ENCODE peak calls at places on chromosomes 4 and X, in six cellular contexts. D is K562, I is H1, Z is GM12878, C is GM12891, R is HepG2. T is an unnamed sample.

GRCh38 chrX:53494427-53494826 is 60.3 kb upstream of the HSD17B10 start:
- DNase-seq in I (no peak), Z (no peak), D (peak; percentile 8), R (no peak), C (no peak), T (no peak)

GRCh38 chr4:120156115-120156718 is 89.6 kb upstream of the MAD2L1 start:
- DNase-seq in R (peak; percentile 58), Z (peak; percentile 7), D (peak; percentile 70), C (no peak), I (no peak), T (no peak)

GRCh38 chr4:153335665-153336064 is 8.8 kb upstream of the MND1 start:
- DNase-seq in Z (no peak), R (no peak), C (no peak), I (no peak), D (no peak), T (no peak)

GRCh38 chr4:177297781-177298391 is 11.8 kb upstream of the NEIL3 start:
- DNase-seq in I (no peak), Z (no peak), D (no peak), R (no peak), C (no peak), T (no peak)

GRCh38 chrX:121876316-121876715 is 828.9 kb downstream of the GLUD2 start:
- DNase-seq in D (no peak), R (no peak), Z (no peak), C (no peak), I (no peak), T (no peak)

GRCh38 chrX:40172169-40172979 is 74.6 kb upstream of the BCOR start:
- DNase-seq in Z (no peak), D (peak; percentile 94), C (no peak), I (peak; percentile 50), R (no peak), T (no peak)

GRCh38 chrX:3820170-3820569 is 106.7 kb upstream of the PRKX start:
- DNase-seq in I (no peak), Z (no peak), D (no peak), C (no peak), R (no peak), T (no peak)

GRCh38 chr4:119080721-119081541 is 54.7 kb upstream of the MYOZ2 start:
- DNase-seq in I (no peak), Z (no peak), R (peak; percentile 96), C (no peak), D (no peak), T (no peak)

GRCh38 chr4:84719115-84719514 is 136.2 kb downstream of the CDS1 start:
- DNase-seq in I (no peak), C (no peak), R (no peak), D (no peak), Z (no peak), T (no peak)

GRCh38 chr4:74189331-74190043 is 31.6 kb downstream of the MTHFD2L start:
- DNase-seq in C (no peak), R (peak; percentile 64), D (peak; percentile 70), I (no peak), Z (peak; percentile 25), T (no peak)

GRCh38 chr4:24408640-24409039 is 175.7 kb downstream of the DHX15 start:
- DNase-seq in R (no peak), C (no peak), Z (no peak), I (no peak), D (no peak), T (no peak)

GRCh38 chr4:88818650-88819470 is 121.2 kb upstream of the NAP1L5 start:
- DNase-seq in D (peak; percentile 47), C (no peak), I (peak; percentile 54), R (peak; percentile 56), Z (peak; percentile 15), T (no peak)

GRCh38 chr4:5500165-5500564 is 208.2 kb downstream of the EVC2 start:
- DNase-seq in D (no peak), Z (no peak), C (no peak), R (no peak), I (no peak), T (no peak)

GRCh38 chrX:150569155-150569477 is 695 bp downstream of the MTM1 start:
- DNase-seq in D (peak; percentile 56), Z (no peak), C (no peak), R (no peak), I (no peak), T (no peak)

GRCh38 chrX:37755073-37755472 is 24.8 kb upstream of the CYBB start:
- DNase-seq in Z (peak; percentile 67), C (no peak), D (peak; percentile 23), I (no peak), R (no peak), T (no peak)

GRCh38 chrX:16488959-16489358 is 161.0 kb upstream of the S100G start:
- DNase-seq in Z (no peak), R (no peak), C (no peak), I (no peak), D (no peak), T (no peak)

DNA sequence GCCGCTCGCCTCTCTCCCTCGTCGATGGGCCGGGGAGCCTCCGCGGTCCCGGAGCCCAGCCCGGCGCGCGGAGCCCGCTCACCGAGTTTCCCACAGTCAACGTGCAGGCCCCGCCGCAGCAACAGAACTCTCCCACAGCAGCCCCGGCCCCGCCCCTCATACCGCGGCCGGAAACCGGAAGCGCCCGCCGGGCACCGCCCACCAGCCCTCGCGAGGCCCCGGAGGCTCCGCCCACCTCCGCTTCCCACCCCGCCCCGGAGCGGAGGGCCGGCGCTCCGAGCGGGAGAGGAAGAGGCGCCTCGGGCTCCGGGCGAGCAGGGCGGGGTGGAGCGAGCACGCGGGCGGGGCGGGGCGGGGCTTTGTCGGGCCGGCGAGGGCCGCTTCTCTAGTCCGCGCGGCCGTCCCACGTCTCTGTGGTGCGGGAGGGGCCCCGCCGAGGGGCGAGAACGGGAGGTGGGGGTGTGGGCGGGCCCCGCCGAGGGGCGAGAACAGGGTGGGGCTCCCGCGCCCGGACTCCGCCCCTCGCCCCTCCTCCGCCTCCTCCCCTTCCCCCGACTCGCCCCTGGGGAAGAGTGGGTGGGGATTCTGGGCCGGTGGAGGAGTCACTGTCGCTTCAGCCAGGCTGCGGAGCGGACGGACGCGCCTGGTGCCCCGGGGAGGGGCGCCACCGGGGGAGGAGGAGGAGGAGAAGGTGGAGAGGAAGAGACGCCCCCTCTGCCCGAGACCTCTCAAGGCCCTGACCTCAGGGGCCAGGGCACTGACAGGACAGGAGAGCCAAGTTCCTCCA is at the start of the genes ABCD1 and BCAP31:
- DNase-seq in Z (peak; percentile 32), I (peak; percentile 87), C (peak; percentile 86), D (peak; percentile 90), R (peak; percentile 78), T (peak; percentile 82)
- TF ChIP-seq POLR2A in Z (peak; percentile 88), I (no peak), C (peak; percentile 31), D (peak; percentile 83), R (peak; percentile 94), T (peak; percentile 69)

GRCh38 chr4:77156533-77156911 is 485 bp upstream of the CCNG2 start:
- DNase-seq in I (peak; percentile 89), C (peak; percentile 81), Z (peak; percentile 98), R (peak; percentile 99), D (peak; percentile 98), T (peak; percentile 84)

GRCh38 chr4:77158487-77158861 is 1.5 kb downstream of the CCNG2 start:
- DNase-seq in R (no peak), D (peak; percentile 19), Z (no peak), I (no peak), C (no peak), T (no peak)

GRCh38 chr4:77155631-77156345 is 1.2 kb upstream of the CCNG2 start:
- DNase-seq in R (no peak), C (no peak), D (no peak), Z (no peak), I (no peak), T (no peak)

GRCh38 chr4:77157859-77158486 is 966 bp downstream of the CCNG2 start:
- DNase-seq in R (peak; percentile 78), Z (peak; percentile 45), I (peak; percentile 93), C (peak; percentile 76), D (peak; percentile 77), T (peak; percentile 69)

DNA sequence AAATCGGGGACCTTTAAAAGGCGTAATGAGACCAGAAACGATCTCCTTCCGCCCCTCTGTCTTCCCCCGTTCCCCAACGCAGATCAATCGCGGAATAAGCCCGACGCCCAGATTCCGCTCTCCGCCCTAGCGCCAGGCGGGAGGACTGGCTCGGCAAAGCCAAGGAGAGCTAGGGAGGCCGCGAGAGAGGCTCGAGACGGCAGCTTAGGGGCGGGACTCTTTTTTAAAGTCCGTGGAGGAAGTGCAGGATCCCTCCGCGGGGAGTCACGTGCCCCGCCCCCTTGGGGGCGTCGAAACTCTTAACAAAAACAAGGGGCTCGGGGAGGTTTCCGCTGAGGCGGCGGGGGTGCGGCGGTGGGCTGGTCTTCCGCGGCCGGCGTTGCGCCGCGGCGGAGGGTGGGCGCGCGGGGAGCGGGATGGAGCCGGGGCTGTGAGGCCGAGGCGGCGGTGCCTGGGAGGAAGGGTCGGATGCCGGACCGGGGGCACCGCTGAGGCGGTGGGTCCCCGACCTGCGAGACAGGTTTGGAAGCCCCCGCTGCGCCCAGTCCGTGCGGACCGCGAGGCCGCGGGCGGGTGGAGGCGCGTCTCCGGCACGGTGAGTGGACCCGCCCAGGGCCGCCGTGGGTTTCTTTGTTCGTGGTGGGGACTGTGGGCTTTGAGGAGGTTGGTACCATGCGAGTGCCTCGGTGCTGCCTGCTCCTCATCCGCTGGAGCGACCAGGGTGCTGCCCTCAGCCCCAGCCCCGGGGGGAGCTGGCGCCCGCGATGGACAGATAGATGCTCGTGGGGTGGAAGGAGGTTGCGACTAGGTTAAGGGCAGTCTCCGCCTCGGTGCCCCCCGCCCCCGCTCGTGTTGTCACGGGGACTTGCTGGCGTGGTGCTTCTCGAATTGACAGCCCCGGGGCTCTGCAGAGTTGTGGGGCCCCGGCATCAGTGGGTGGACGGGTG is at the start of gene CCNG2:
- DNase-seq in I (peak; percentile 97), R (peak; percentile 12), D (peak; percentile 88), Z (no peak), C (peak; percentile 40), T (no peak)
- TF ChIP-seq POLR2AphosphoS5 in I (no peak), R (peak; percentile 67), D (no peak), Z (peak; percentile 48), C (peak; percentile 35), T (no peak)

DNA sequence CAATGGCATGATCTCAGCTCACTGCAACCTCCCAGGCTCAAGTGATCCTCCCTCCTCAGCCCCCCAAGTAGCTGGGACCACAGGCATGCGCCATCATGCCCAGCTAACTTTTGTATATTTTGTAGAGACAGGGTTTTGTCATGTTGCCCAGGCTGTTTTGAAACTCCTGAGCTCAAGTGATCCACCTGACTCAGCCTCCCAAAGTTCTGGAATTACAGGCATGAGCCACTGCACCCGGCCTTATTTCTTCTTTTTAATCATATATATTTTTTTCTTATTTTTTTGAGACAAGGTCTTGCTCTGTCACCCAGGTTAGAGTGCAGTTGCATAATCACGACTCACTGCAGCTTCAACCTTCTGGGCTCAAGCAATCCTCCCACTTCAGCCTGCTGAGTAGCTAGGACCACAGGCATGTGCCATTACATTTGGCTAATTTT is 184.0 kb downstream of the TSPAN5 start:
- DNase-seq in R (no peak), I (no peak), C (no peak), Z (no peak), D (no peak), T (no peak)
- TF ChIP-seq TAF1 in R (no peak), I (no peak), C (no peak), Z (no peak), D (no peak), T (no peak)

GRCh38 chr4:39365360-39365759 is 802 bp downstream of the RFC1 start:
- DNase-seq in I (no peak), C (no peak), Z (no peak), D (no peak), R (no peak), T (no peak)

GRCh38 chr4:39369301-39369700 is 3.1 kb upstream of the RFC1 start:
- DNase-seq in R (no peak), D (peak; percentile 37), C (no peak), Z (no peak), I (no peak), T (no peak)

GRCh38 chr4:39365931-39366771 is at the start of gene RFC1:
- DNase-seq in R (peak; percentile 87), C (peak; percentile 76), I (peak; percentile 97), D (peak; percentile 97), Z (peak; percentile 73), T (peak; percentile 73)

GRCh38 chr4:39363773-39364393 is 2.3 kb downstream of the RFC1 start:
- DNase-seq in I (no peak), C (no peak), Z (no peak), R (no peak), D (no peak), T (no peak)

GRCh38 chr4:39367166-39367565 is 1.0 kb upstream of the RFC1 start:
- DNase-seq in R (peak; percentile 84), I (no peak), C (no peak), Z (no peak), D (no peak), T (no peak)
- TF ChIP-seq POLR2A in R (no peak), I (no peak), C (no peak), Z (no peak), D (no peak), T (no peak)